ENCODE peak calls at places on chromosomes 4 and X, in six cellular contexts. M is SK-N-SH, N is HepG2, A is GM23338, U is K562, P is A549. E is an unnamed sample.
A peak's percentile ranks its signal among the peaks of the same experiment; 100 is the strongest.

GRCh38 chrX:144849141-144849540 is 398.2 kb upstream of the SPANXN1 start:
- DNase-seq in M (no peak), N (no peak), A (no peak), U (no peak), P (no peak), E (no peak)

GRCh38 chr4:35465096-35465495 is 779.2 kb downstream of the ARAP2 start:
- DNase-seq in M (no peak), N (no peak), A (no peak), U (no peak), P (no peak), E (no peak)

GRCh38 chr4:172985552-172985951 is 183.1 kb upstream of the GALNT7 start:
- DNase-seq in M (no peak), N (no peak), A (no peak), U (no peak), P (no peak), E (no peak)

GRCh38 chrX:72609313-72609712 is 36.7 kb upstream of the HDAC8 start:
- DNase-seq in M (no peak), N (peak; percentile 0), A (peak; percentile 3), U (peak; percentile 11), P (peak; percentile 13), E (no peak)

GRCh38 chrX:2928127-2928582 is 984 bp downstream of the ARSD start:
- DNase-seq in M (peak; percentile 80), N (peak; percentile 55), A (peak; percentile 82), U (no peak), P (peak; percentile 52), E (no peak)

GRCh38 chrX:51891821-51892551 is 1.4 kb upstream of the MAGED1 start:
- DNase-seq in M (peak; percentile 35), N (no peak), A (peak; percentile 4), U (no peak), P (no peak), E (peak; percentile 18)

GRCh38 chrX:68049466-68049865 is 383.8 kb downstream of the OPHN1 start:
- DNase-seq in M (no peak), N (no peak), A (no peak), U (no peak), P (no peak), E (no peak)

GRCh38 chrX:11380187-11380586 is 87.0 kb downstream of the AMELX start:
- DNase-seq in M (no peak), N (no peak), A (no peak), U (no peak), P (no peak), E (no peak)

GRCh38 chrX:139113682-139114081 is 402.2 kb upstream of the FGF13 start:
- DNase-seq in M (no peak), N (no peak), A (no peak), U (peak; percentile 31), P (no peak), E (peak; percentile 4)

GRCh38 chr4:153112071-153112460 is 92.2 kb upstream of the TRIM2 start:
- DNase-seq in M (no peak), N (no peak), A (no peak), U (no peak), P (no peak), E (no peak)

GRCh38 chr4:149707862-149708261 is 107.8 kb downstream of the IQCM start:
- DNase-seq in M (no peak), N (no peak), A (no peak), U (no peak), P (no peak), E (no peak)

GRCh38 chr4:144296941-144297340 is 156.4 kb upstream of the GYPA start:
- DNase-seq in M (no peak), N (no peak), A (no peak), U (no peak), P (no peak), E (no peak)

GRCh38 chrX:67544281-67544680 is 460 bp downstream of the AR start:
- DNase-seq in M (peak; percentile 11), N (no peak), A (peak; percentile 31), U (no peak), P (no peak), E (no peak)

GRCh38 chrX:16368696-16369095 is 201.4 kb downstream of the MAGEB17 start:
- DNase-seq in M (no peak), N (no peak), A (no peak), U (no peak), P (no peak), E (no peak)

GRCh38 chr4:167897116-167897515 is 195.2 kb upstream of the ANXA10 start:
- DNase-seq in M (peak; percentile 15), N (peak; percentile 29), A (peak; percentile 61), U (no peak), P (no peak), E (no peak)

GRCh38 chr4:145882594-145882993 is 56.0 kb downstream of the ZNF827 start:
- DNase-seq in M (no peak), N (no peak), A (no peak), U (no peak), P (no peak), E (no peak)
- TF ChIP-seq REST in M (no peak), N (no peak), A (no peak), U (no peak), P (no peak), E (no peak)

DNA sequence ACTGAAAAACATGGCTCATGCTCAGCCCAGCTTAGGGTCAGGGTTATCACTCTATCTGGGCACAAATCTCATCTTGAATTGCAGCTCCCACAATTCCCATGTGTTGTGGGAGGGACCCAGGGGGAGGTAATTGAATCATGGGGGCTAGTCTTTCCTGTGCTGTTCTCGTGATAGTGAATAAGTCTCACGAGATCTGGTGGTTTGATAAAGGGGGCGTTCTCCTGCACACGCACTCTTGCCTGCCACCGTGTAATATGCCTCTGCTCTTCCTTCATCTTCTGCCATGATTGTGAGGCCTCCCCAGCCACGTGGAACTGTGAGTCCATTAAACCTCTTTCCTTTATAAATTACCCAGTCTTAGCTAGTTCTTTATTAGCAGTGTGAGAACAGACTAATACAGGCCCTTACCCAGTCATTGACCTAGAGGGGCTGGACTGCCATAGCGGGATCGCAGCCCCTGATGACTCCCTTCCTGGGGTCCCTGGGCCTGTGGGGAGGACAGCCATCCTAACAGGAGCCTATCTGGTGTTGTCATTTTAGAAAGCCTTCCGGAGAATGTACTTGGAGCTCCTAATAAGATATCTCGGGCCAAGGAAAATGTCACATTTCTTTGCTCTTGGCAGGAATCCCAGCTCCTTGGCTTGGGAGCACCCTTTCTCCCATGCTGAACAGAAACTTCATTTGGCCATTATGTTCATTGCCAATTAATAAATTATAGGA is 112.6 kb downstream of the PHKA2 start:
- DNase-seq in M (no peak), N (no peak), A (no peak), U (no peak), P (no peak), E (no peak)
- TF ChIP-seq REST in M (no peak), N (no peak), A (no peak), U (no peak), P (no peak), E (no peak)

GRCh38 chr4:98521486-98521885 is 136.9 kb downstream of the TSPAN5 start:
- DNase-seq in M (no peak), N (no peak), A (no peak), U (no peak), P (no peak), E (no peak)

GRCh38 chr4:98524271-98524670 is 134.1 kb downstream of the TSPAN5 start:
- DNase-seq in M (no peak), N (no peak), A (no peak), U (no peak), P (no peak), E (no peak)

GRCh38 chr4:98522062-98522461 is 136.3 kb downstream of the TSPAN5 start:
- DNase-seq in M (no peak), N (no peak), A (no peak), U (no peak), P (no peak), E (no peak)

GRCh38 chr4:98519268-98519993 is 139.0 kb downstream of the TSPAN5 start:
- DNase-seq in M (no peak), N (peak; percentile 61), A (no peak), U (no peak), P (no peak), E (no peak)

GRCh38 chr4:98522603-98523395 is 135.6 kb downstream of the TSPAN5 start:
- DNase-seq in M (no peak), N (peak; percentile 35), A (no peak), U (no peak), P (no peak), E (no peak)
- TF ChIP-seq REST in M (no peak), N (no peak), A (no peak), U (no peak), P (no peak), E (no peak)

GRCh38 chrX:128818690-128819089 is 704.6 kb downstream of the SMARCA1 start:
- DNase-seq in M (no peak), N (peak; percentile 35), A (no peak), U (no peak), P (no peak), E (no peak)

DNA sequence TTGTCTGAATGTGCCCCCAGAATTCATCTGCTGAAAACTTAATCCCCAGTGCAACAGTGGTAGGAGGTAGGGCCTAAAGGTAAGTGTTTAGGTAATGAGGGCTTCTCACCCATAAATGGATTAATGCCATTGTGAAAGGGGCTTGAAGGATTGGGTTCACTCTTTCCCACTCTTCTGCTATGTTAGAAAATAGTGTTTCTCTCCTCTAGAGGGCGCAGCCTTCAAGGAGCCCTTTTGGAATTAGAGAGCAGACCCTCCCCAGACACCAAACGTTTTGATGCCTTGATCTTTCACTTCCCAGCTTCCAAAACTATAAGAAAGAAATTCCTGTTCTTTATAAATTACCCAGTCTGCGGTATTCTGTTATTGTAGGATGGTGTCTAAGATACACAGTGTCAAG is 706.4 kb downstream of the SMARCA1 start:
- DNase-seq in M (peak; percentile 15), N (peak; percentile 22), A (peak; percentile 64), U (peak; percentile 1), P (no peak), E (no peak)
- TF ChIP-seq REST in M (no peak), N (no peak), A (no peak), U (no peak), P (no peak), E (no peak)

GRCh38 chr4:102469806-102470205 is 31.4 kb upstream of the NFKB1 start:
- DNase-seq in M (no peak), N (no peak), A (no peak), U (no peak), P (no peak), E (no peak)
- TF ChIP-seq REST in M (no peak), N (no peak), A (no peak), U (no peak), P (no peak), E (no peak)